ENCODE peak calls at places on chromosomes 13 and 19, in four cellular contexts. C is occipital lobe; Y is stimulated activated naive B cell treated with anti-CD40 and anti-IgM and Interleukin-4, amounts not matched to agents 10 μg/mL and 1 μg/mL and 100 μg/mL, for 72 hours; G is GM10248. E is an unnamed sample.

GRCh38 chr19:33678796-33679195 is 57.0 kb downstream of the CHST8 start:
- DNase-seq in G (no peak), C (peak), Y (no peak), E (peak)

GRCh38 chr19:49808762-49809154 is 4.3 kb downstream of the FUZ start:
- DNase-seq in G (peak), C (peak), Y (peak), E (peak)

GRCh38 chr19:55272142-55272541 is 7.8 kb downstream of the HSPBP1 start:
- DNase-seq in G (no peak), Y (no peak), C (no peak), E (no peak)

GRCh38 chr19:8306235-8307054 is 1.7 kb downstream of the CD320 start:
- DNase-seq in G (no peak), C (no peak), Y (no peak), E (peak)

GRCh38 chr13:108276060-108276459 is 6.5 kb downstream of the TNFSF13B start:
- DNase-seq in G (no peak), C (no peak), Y (no peak), E (no peak)

GRCh38 chr13:111484129-111484925 is 163.9 kb downstream of the TEX29 start:
- DNase-seq in G (no peak), Y (no peak), C (no peak), E (no peak)

GRCh38 chr19:58218899-58219298 is 9.8 kb upstream of the ZNF544 start:
- DNase-seq in Y (no peak), G (no peak), C (no peak), E (no peak)

GRCh38 chr19:54169149-54169731 is 3.7 kb downstream of the TMC4 start:
- DNase-seq in G (no peak), C (no peak), Y (no peak), E (no peak)

GRCh38 chr13:103953859-103954258 is 887.6 kb upstream of the SLC10A2 start:
- DNase-seq in Y (no peak), G (no peak), C (no peak), E (no peak)

GRCh38 chr19:34851277-34851804 is 75.4 kb upstream of the ZNF30 start:
- DNase-seq in Y (no peak), C (no peak), G (no peak), E (no peak)

GRCh38 chr13:100395698-100396373 is 192.8 kb downstream of the GGACT start:
- DNase-seq in G (no peak), Y (no peak), C (no peak), E (no peak)

GRCh38 chr13:42405665-42406390 is 133.9 kb downstream of the AKAP11 start:
- DNase-seq in C (no peak), G (peak), Y (peak), E (no peak)

GRCh38 chr19:2095338-2095938 is 688 bp downstream of the MOB3A start:
- DNase-seq in G (no peak), C (no peak), Y (no peak), E (no peak)

GRCh38 chr19:17049711-17050280 is 23.2 kb upstream of the CPAMD8 start:
- DNase-seq in Y (no peak), G (no peak), C (no peak), E (no peak)

GRCh38 chr19:14405380-14405757 is 13.8 kb downstream of the DDX39A start:
- DNase-seq in G (no peak), Y (no peak), C (no peak), E (no peak)

GRCh38 chr13:107882708-107883560 is 332.4 kb downstream of the LIG4 start:
- DNase-seq in G (no peak), C (no peak), Y (no peak), E (no peak)

GRCh38 chr19:19502808-19503602 is 12.3 kb downstream of the TSSK6 start:
- DNase-seq in G (no peak), C (no peak), Y (no peak), E (no peak)

GRCh38 chr13:112734696-112735547 is 45.1 kb downstream of the ATP11A start:
- DNase-seq in Y (no peak), G (no peak), C (no peak), E (no peak)

GRCh38 chr13:111461445-111462149 is 141.2 kb downstream of the TEX29 start:
- DNase-seq in Y (no peak), G (no peak), C (no peak), E (no peak)

GRCh38 chr19:5967994-5968430 is 9.9 kb downstream of the RANBP3 start:
- DNase-seq in C (peak), Y (peak), G (peak), E (peak)

E was measured in head of caudate nucleus.